ENCODE peak calls at places on chromosomes 3 and 15, in six cellular contexts. K, M, A, I, X and C are unnamed samples.

GRCh38 chr3:64295594-64295993 is 70.3 kb upstream of the PRICKLE2 start:
- DNase-seq in K (peak; percentile 9), M (no peak), A (peak; percentile 47), I (no peak), X (peak; percentile 5), C (peak; percentile 25)

GRCh38 chr3:69420781-69421520 is 35.1 kb upstream of the FRMD4B start:
- DNase-seq in K (no peak), M (no peak), A (no peak), I (no peak), X (no peak), C (no peak)

GRCh38 chr3:132279030-132279429 is 38.2 kb upstream of the ACP3 start:
- DNase-seq in K (no peak), M (no peak), A (no peak), I (no peak), X (no peak), C (no peak)

GRCh38 chr15:84604804-84605203 is 4.0 kb downstream of the ZSCAN2 start:
- DNase-seq in K (no peak), M (no peak), A (no peak), I (no peak), X (no peak), C (no peak)

GRCh38 chr3:45612138-45612537 is 17.6 kb downstream of the LIMD1 start:
- DNase-seq in K (no peak), M (no peak), A (no peak), I (no peak), X (no peak), C (no peak)

GRCh38 chr3:10775828-10776227 is 40.2 kb upstream of the SLC6A11 start:
- DNase-seq in K (no peak), M (no peak), A (no peak), I (peak; percentile 46), X (no peak), C (no peak)

GRCh38 chr3:39941941-39942340 is 132.5 kb downstream of the MYRIP start:
- DNase-seq in K (peak; percentile 70), M (no peak), A (no peak), I (no peak), X (no peak), C (no peak)

GRCh38 chr15:51310064-51310463 is 28.3 kb downstream of the CYP19A1 start:
- DNase-seq in K (no peak), M (no peak), A (peak; percentile 38), I (no peak), X (no peak), C (no peak)

GRCh38 chr3:176351408-176351807 is 845.9 kb downstream of the TBL1XR1 start:
- DNase-seq in K (no peak), M (no peak), A (no peak), I (no peak), X (no peak), C (no peak)

GRCh38 chr15:43518073-43518761 is 809 bp downstream of the MAP1A start:
- DNase-seq in K (no peak), M (peak; percentile 71), A (no peak), I (peak; percentile 75), X (no peak), C (no peak)

GRCh38 chr3:79030157-79030556 is 737.6 kb downstream of the ROBO1 start:
- DNase-seq in K (no peak), M (no peak), A (no peak), I (no peak), X (no peak), C (no peak)

GRCh38 chr3:166191406-166191805 is 354.2 kb upstream of the BCHE start:
- DNase-seq in K (no peak), M (no peak), A (no peak), I (no peak), X (no peak), C (no peak)

GRCh38 chr3:148601766-148602685 is 95.7 kb upstream of the AGTR1 start:
- DNase-seq in K (no peak), M (no peak), A (no peak), I (no peak), X (peak; percentile 92), C (no peak)
- TF ChIP-seq POLR2A in K (no peak), M (no peak), A (no peak), I (no peak), X (no peak), C (no peak)

GRCh38 chr3:185732782-185733181 is 92.1 kb downstream of the IGF2BP2 start:
- DNase-seq in K (no peak), M (no peak), A (no peak), I (no peak), X (no peak), C (peak; percentile 55)
- TF ChIP-seq POLR2A in K (no peak), M (no peak), A (no peak), I (no peak), X (no peak), C (no peak)

DNA sequence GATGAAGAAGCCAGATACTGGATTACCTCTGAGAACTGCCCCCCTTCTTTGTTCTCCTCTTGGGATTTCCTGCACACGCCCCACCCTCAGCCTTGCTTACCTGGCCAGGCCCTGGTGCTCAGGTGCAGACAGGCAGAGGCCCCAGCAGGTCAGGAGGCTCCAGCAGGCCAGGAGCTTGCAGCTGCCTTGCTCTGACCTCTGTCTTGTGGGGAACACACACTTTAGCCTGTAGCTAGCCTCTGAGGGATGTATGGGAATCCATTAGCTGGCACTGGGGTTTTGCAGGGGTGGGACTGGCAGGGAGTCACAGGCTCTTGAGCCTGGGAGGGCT is 2.7 kb downstream of the SMAD6 start:
- DNase-seq in K (peak; percentile 60), M (no peak), A (no peak), I (no peak), X (no peak), C (no peak)
- TF ChIP-seq POLR2A in K (peak; percentile 30), M (no peak), A (no peak), I (no peak), X (no peak), C (no peak)

GRCh38 chr3:51982838-51983577 is at the start of gene ACY1:
- DNase-seq in K (peak; percentile 92), M (peak; percentile 89), A (peak; percentile 68), I (peak; percentile 96), X (peak; percentile 84), C (peak; percentile 95)
- TF ChIP-seq POLR2A in K (peak; percentile 90), M (peak; percentile 69), A (peak; percentile 68), I (no peak), X (peak; percentile 43), C (peak; percentile 59)

GRCh38 chr3:140292154-140292553 is 357.2 kb downstream of the CLSTN2 start:
- DNase-seq in K (no peak), M (no peak), A (no peak), I (no peak), X (no peak), C (no peak)

GRCh38 chr3:140292684-140293083 is 357.7 kb downstream of the CLSTN2 start:
- DNase-seq in K (no peak), M (no peak), A (peak; percentile 26), I (peak; percentile 89), X (no peak), C (no peak)

GRCh38 chr3:140285380-140285779 is 350.4 kb downstream of the CLSTN2 start:
- DNase-seq in K (no peak), M (no peak), A (no peak), I (no peak), X (no peak), C (no peak)

GRCh38 chr3:140290105-140290504 is 355.1 kb downstream of the CLSTN2 start:
- DNase-seq in K (no peak), M (no peak), A (no peak), I (no peak), X (no peak), C (no peak)

DNA sequence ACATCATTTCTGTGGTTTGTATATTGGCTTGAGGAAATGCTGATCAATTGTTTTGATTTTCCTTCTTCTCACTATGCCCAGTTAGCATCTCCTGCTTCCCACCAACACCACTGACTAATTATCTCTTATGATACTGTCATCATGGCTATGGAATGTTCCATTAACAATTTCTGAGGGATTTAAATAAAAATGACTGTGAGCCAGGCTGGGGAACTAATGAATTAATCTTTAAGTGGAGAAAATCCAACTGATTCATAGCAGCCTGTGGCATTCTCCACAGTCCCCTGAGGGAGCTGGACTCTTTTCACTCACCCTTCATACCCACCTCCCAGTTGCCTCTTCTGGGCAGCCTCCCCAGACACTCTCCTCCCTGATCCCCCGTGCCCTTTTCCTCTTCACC is 353.6 kb downstream of the CLSTN2 start:
- DNase-seq in K (no peak), M (no peak), A (no peak), I (no peak), X (no peak), C (no peak)
- TF ChIP-seq POLR2A in K (no peak), M (no peak), A (no peak), I (no peak), X (no peak), C (no peak)

DNA sequence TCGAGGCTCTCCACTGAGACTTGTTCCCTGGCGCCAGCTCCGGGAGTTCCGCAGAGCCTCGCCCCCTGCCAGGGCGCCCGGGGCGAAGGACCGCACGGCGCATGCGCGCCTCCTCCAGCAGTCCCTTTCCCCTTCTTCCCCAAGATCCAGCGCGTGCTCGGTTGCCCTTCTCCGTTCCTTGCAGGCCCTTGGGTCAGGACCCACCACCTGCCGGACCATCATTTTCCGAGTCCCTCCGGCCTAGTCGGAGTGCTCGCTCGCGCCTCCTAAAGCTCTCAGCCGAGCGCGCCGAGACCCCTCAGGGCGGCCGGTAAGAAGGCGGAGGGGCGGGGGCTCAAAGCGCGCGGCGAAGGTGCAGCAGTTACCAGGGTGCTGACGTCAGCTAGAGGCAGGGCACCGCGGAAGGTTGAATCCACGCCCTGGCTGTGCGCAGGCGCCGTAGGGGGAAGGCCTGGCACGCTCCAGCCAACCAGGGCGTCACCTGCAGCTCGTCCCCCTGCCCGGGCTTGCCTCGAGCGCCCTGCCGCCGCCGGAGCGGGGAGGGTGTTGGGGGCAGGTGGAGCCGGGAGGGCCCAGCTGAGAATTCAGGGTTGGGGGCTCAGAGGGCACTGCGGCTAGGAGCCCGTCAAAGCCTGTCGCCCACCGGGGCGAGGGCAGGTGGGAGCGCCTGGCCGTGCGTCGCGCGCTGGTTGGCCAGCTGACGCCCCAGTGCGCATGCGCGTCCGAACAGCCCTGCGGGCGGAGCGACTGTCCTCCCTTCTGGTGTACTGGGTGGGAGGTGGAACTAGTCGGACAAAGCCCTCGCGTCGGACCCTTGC is at the start of gene TCAIM:
- DNase-seq in K (peak; percentile 99), M (peak; percentile 99), A (peak; percentile 90), I (peak; percentile 99), X (peak; percentile 97), C (peak; percentile 95)
- TF ChIP-seq POLR2A in K (peak; percentile 95), M (peak; percentile 92), A (peak; percentile 88), I (no peak), X (peak; percentile 76), C (peak; percentile 71)

DNA sequence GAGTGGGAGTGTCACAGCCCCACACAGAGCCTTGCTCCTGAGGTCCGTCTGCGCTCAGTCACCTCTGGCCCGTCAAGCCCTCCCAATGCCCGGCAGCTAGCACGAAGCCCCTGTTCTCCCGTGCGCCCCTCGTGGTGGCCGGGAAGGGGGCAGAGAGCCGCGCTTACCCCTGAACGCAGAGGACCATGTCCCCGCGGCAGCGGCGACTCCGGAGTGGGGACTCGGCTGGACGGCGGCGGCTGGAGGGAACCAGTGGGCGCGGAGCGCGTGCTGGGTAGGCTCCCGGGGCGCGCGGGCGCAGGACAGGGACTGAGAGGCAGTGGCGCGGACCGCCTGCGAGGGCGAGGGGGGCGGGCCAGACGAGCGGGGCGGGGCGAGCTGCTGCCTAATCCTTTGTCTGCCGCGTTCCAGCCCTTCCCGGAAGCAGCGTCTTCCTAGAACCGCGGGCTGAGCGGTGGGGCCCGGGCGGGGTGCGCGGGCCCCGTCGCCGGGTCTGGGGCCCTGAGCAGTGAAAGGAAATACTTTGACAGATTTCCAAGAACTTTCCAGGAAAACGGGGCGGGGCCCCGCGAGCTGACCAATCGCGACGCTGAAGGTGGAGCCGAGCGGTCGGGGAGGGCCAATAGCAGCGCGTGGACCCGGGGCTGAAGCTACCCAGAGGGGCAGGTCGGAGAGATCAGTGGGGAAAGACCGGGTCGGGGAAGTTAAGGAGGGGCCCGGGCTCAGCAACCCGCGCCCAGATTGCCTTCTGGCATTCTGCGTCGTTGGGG is at the start of gene CISH:
- DNase-seq in K (peak; percentile 96), M (peak; percentile 99), A (peak; percentile 89), I (peak; percentile 99), X (peak; percentile 78), C (peak; percentile 81)
- TF ChIP-seq POLR2A in K (peak; percentile 94), M (peak; percentile 49), A (peak; percentile 77), I (no peak), X (peak; percentile 43), C (peak; percentile 80)